ENCODE peak calls at places on chromosomes 16 and 17, in six cellular contexts. X, S, N, O, P and B are unnamed samples.

GRCh38 chr17:63989622-63990345 is 8.4 kb upstream of the PRR29 start:
- DNase-seq in S (no peak), O (no peak), P (no peak), N (no peak), X (no peak), B (no peak)

GRCh38 chr17:15944720-15945492 is at the start of gene ADORA2B:
- DNase-seq in P (peak), N (peak), X (no peak), O (peak), S (peak), B (peak)

GRCh38 chr16:58709338-58709737 is 24.8 kb upstream of the SLC38A7 start:
- DNase-seq in X (no peak), P (no peak), S (no peak), N (no peak), O (no peak), B (no peak)

GRCh38 chr17:1271441-1271840 is 1.2 kb downstream of the BHLHA9 start:
- DNase-seq in X (no peak), P (no peak), N (no peak), S (no peak), O (no peak), B (no peak)

GRCh38 chr16:4266372-4266771 is 6.5 kb downstream of the TFAP4 start:
- DNase-seq in O (peak), X (no peak), P (no peak), S (peak), N (no peak), B (no peak)

GRCh38 chr17:8176197-8176940 is at the start of gene TMEM107:
- DNase-seq in S (peak), X (no peak), N (peak), P (peak), O (peak), B (peak)

GRCh38 chr16:65121870-65122723 is at the start of gene CDH11:
- DNase-seq in X (no peak), S (peak), N (peak), O (peak), P (peak), B (peak)

GRCh38 chr16:47197536-47198179 is 53.9 kb upstream of the NETO2 start:
- DNase-seq in N (peak), P (no peak), X (no peak), O (peak), S (peak), B (peak)

GRCh38 chr17:56815711-56816110 is 18.0 kb downstream of the C17orf67 start:
- DNase-seq in N (no peak), X (peak), O (peak), P (no peak), S (peak), B (peak)

GRCh38 chr17:7684856-7685532 is 2.3 kb downstream of the TP53 start:
- DNase-seq in X (no peak), O (no peak), N (no peak), S (no peak), P (no peak), B (peak)

GRCh38 chr17:29124135-29124930 is 55.9 kb downstream of the MYO18A start:
- DNase-seq in X (no peak), S (peak), P (no peak), N (no peak), O (peak), B (peak)

GRCh38 chr16:20726661-20727060 is 15.0 kb downstream of the THUMPD1 start:
- DNase-seq in X (no peak), S (no peak), O (no peak), P (no peak), N (no peak), B (no peak)

GRCh38 chr16:4538067-4538385 is 547 bp downstream of the CDIP1 start:
- DNase-seq in N (no peak), O (no peak), X (no peak), S (no peak), P (no peak), B (no peak)

GRCh38 chr17:74449306-74449705 is 17.1 kb upstream of the CD300A start:
- DNase-seq in X (no peak), P (no peak), O (no peak), S (no peak), N (no peak), B (no peak)

GRCh38 chr16:86319871-86320270 is 190.5 kb upstream of the FOXF1 start:
- DNase-seq in X (no peak), O (no peak), N (no peak), S (no peak), P (no peak), B (peak)

GRCh38 chr16:58031016-58031800 is 5.7 kb downstream of the MMP15 start:
- DNase-seq in N (no peak), X (no peak), O (no peak), S (no peak), P (no peak), B (no peak)

GRCh38 chr17:72411124-72411563 is 290.3 kb downstream of the SOX9 start:
- DNase-seq in O (no peak), P (no peak), X (no peak), S (no peak), N (no peak), B (no peak)

GRCh38 chr17:77734371-77735050 is 224.0 kb upstream of the TNRC6C start:
- DNase-seq in S (peak), P (peak), O (peak), X (no peak), N (peak), B (peak)

GRCh38 chr17:70314506-70314905 is 145.2 kb downstream of the KCNJ2 start:
- DNase-seq in X (no peak), P (no peak), N (no peak), S (no peak), O (no peak), B (no peak)

GRCh38 chr17:81094744-81095607 is 60.0 kb downstream of the BAIAP2 start:
- DNase-seq in O (peak), S (peak), P (peak), X (peak), N (peak), B (peak)

GRCh38 chr16:69276143-69277115 is 34.7 kb upstream of the VPS4A start:
- DNase-seq in S (peak), N (peak), O (peak), X (peak), P (peak), B (peak)

GRCh38 chr17:78355045-78355641 is 4.7 kb downstream of the SOCS3 start:
- DNase-seq in S (no peak), P (no peak), N (no peak), X (no peak), O (no peak), B (no peak)

GRCh38 chr17:7041607-7042506 is 2.0 kb downstream of the SLC16A11 start:
- DNase-seq in X (no peak), O (peak), N (no peak), P (no peak), S (no peak), B (no peak)

GRCh38 chr16:6286176-6286575 is 1046.5 kb upstream of the RBFOX1 start:
- DNase-seq in X (no peak), S (no peak), O (no peak), N (no peak), P (no peak), B (no peak)

GRCh38 chr17:80811181-80812105 is 180.2 kb upstream of the CHMP6 start:
- DNase-seq in P (peak), O (no peak), X (no peak), N (no peak), S (no peak), B (no peak)

GRCh38 chr17:6524520-6524919 is 31.8 kb downstream of the PITPNM3 start:
- DNase-seq in N (no peak), S (no peak), O (no peak), P (no peak), X (no peak), B (no peak)

GRCh38 chr16:75060708-75061107 is 55.9 kb downstream of the LDHD start:
- DNase-seq in S (no peak), N (no peak), P (no peak), X (no peak), O (no peak), B (no peak)

GRCh38 chr17:2724783-2725164 is 13.2 kb upstream of the CLUH start:
- DNase-seq in P (peak), X (no peak), O (peak), N (peak), S (peak), B (no peak)

GRCh38 chr17:48074322-48075054 is 26.3 kb downstream of the NFE2L1 start:
- DNase-seq in O (peak), P (peak), S (peak), X (peak), N (peak), B (peak)

GRCh38 chr17:17860761-17861107 is 23.9 kb upstream of the SREBF1 start:
- DNase-seq in P (no peak), X (no peak), S (no peak), N (no peak), O (no peak), B (no peak)

GRCh38 chr16:12205378-12205777 is 228.8 kb downstream of the SNX29 start:
- DNase-seq in N (no peak), X (no peak), P (no peak), S (no peak), O (no peak), B (no peak)

GRCh38 chr17:32274643-32275042 is 9.0 kb downstream of the RHBDL3 start:
- DNase-seq in S (no peak), P (no peak), O (no peak), N (no peak), X (no peak), B (no peak)

GRCh38 chr17:71799657-71800056 is 321.2 kb upstream of the SOX9 start:
- DNase-seq in S (no peak), P (no peak), N (no peak), X (no peak), O (no peak), B (no peak)

GRCh38 chr17:63741251-63742049 is at the start of gene STRADA:
- DNase-seq in O (peak), X (peak), P (peak), S (peak), N (peak), B (peak)

GRCh38 chr17:63440770-63441335 is 5.3 kb downstream of the CYB561 start:
- DNase-seq in O (no peak), S (no peak), N (no peak), P (no peak), X (no peak), B (no peak)

GRCh38 chr16:55021595-55022475 is 91.2 kb downstream of the IRX5 start:
- DNase-seq in P (peak), X (no peak), S (peak), N (no peak), O (peak), B (peak)

GRCh38 chr17:44901323-44901965 is 2.2 kb upstream of the EFTUD2 start:
- DNase-seq in P (no peak), X (peak), S (peak), O (peak), N (no peak), B (peak)

GRCh38 chr17:2170023-2170422 is 115.1 kb downstream of the HIC1 start:
- DNase-seq in P (peak), N (no peak), S (no peak), X (no peak), O (no peak), B (no peak)

GRCh38 chr17:46818319-46818928 is at the start of gene WNT3:
- DNase-seq in P (peak), N (no peak), X (no peak), S (no peak), O (no peak), B (no peak)

GRCh38 chr17:20908373-20909273 is 134.2 kb downstream of the USP22 start:
- DNase-seq in N (peak), P (peak), O (peak), X (no peak), S (peak), B (peak)
- H3K4me3 ChIP-seq in N (peak), P (peak), O (peak), X (peak), S (peak), B (peak)

GRCh38 chr17:18951941-18952842 is at the start of gene SLC5A10:
- DNase-seq in P (no peak), S (no peak), X (no peak), N (no peak), O (no peak), B (no peak)
- TF ChIP-seq CTCF in P (peak), S (peak), X (peak), N (no peak), O (peak), B (peak)

DNA sequence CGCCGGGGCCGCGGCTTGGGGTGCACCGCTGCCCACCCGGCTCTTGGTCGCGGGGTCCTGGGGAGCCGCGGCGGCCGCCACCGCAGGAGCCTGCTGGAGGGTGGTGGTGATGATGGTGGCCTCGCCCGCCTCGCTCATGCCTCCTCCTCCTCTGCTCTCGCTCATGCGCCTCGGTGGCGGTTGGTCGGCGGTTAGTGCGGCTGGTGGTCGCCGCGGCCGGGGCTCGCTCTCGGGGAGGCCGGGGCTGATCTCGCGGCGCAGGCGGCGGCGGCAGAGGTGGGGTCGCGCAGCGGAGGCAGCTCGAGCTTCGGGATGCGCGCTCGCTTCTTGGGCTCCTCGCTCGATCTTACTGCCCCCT is 41.6 kb downstream of the AHSP start:
- DNase-seq in N (no peak), S (no peak), O (no peak), P (no peak), X (no peak), B (no peak)
- H3K4me3 ChIP-seq in N (peak), S (no peak), O (no peak), P (no peak), X (peak), B (no peak)

GRCh38 chr17:60640503-60640902 is 37.1 kb upstream of the BCAS3 start:
- DNase-seq in S (peak), N (no peak), O (peak), X (no peak), P (no peak), B (peak)
- TF ChIP-seq CTCF in S (peak), N (no peak), O (peak), X (peak), P (peak), B (peak)

GRCh38 chr16:3012828-3013420 is at the start of gene CLDN9:
- DNase-seq in O (no peak), X (no peak), N (no peak), P (peak), S (no peak), B (no peak)
- H3K4me3 ChIP-seq in O (no peak), X (no peak), N (no peak), P (no peak), S (no peak), B (no peak)

GRCh38 chr16:52450906-52451305 is 96.0 kb downstream of the TOX3 start:
- DNase-seq in P (no peak), S (no peak), N (no peak), O (no peak), X (no peak), B (no peak)

GRCh38 chr16:52453661-52454060 is 93.3 kb downstream of the TOX3 start:
- DNase-seq in S (no peak), X (no peak), O (no peak), N (no peak), P (peak), B (no peak)

GRCh38 chr16:52450241-52450640 is 96.7 kb downstream of the TOX3 start:
- DNase-seq in O (no peak), P (no peak), N (no peak), X (no peak), S (no peak), B (no peak)

GRCh38 chr16:52455549-52456277 is 91.2 kb downstream of the TOX3 start:
- DNase-seq in N (no peak), O (no peak), X (no peak), P (peak), S (no peak), B (no peak)

DNA sequence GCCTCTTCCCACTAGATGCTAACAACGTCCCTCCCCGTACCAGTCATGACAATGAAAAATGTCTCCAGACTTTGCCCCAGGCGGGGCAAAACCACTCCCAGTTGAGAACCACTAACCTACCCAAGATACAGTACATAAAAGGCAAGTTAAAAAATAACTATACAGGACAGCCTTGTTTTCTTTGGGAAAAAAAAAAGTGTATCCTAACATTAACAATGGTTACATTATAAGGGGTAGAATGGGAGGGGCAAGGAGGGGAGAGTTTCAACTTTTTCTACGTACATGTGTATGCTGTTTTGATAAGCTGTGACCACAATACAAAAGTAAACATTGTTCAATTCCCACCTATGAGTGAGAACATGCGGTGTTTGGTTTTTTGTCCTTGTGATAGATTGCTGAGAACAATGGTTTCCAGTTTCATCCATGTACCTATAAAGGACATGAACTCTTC is 94.9 kb downstream of the TOX3 start:
- DNase-seq in P (peak), N (no peak), S (no peak), O (no peak), X (no peak), B (no peak)
- TF ChIP-seq CTCF in P (no peak), N (no peak), S (no peak), O (no peak), X (no peak), B (no peak)

GRCh38 chr17:36127199-36127881 is 23.7 kb downstream of the CCL4 start:
- DNase-seq in S (no peak), P (no peak), X (no peak), N (no peak), O (no peak), B (no peak)

GRCh38 chr17:36128411-36128978 is 24.9 kb downstream of the CCL4 start:
- DNase-seq in S (no peak), O (no peak), P (peak), X (peak), N (no peak), B (no peak)

GRCh38 chr17:36127882-36128369 is 24.3 kb downstream of the CCL4 start:
- DNase-seq in O (no peak), P (no peak), N (no peak), S (no peak), X (no peak), B (no peak)

GRCh38 chr17:36123431-36123830 is 19.8 kb downstream of the CCL4 start:
- DNase-seq in N (no peak), S (no peak), O (no peak), X (no peak), P (no peak), B (no peak)

GRCh38 chr17:36124879-36125824 is 21.5 kb downstream of the CCL4 start:
- DNase-seq in P (no peak), N (no peak), X (no peak), O (no peak), S (no peak), B (no peak)
- H3K4me3 ChIP-seq in P (no peak), N (no peak), X (no peak), O (no peak), S (no peak), B (no peak)